ENCODE peak calls at places on chromosomes 12 and 14, in four cellular contexts. W, Z, P and M are unnamed samples.

GRCh38 chr14:105058521-105059034 is 6.7 kb downstream of the GPR132 start:
- DNase-seq in W (no peak), Z (no peak), P (no peak), M (no peak)

GRCh38 chr12:110941391-110941790 is 21.0 kb upstream of the MYL2 start:
- DNase-seq in W (no peak), Z (no peak), P (no peak), M (peak)

GRCh38 chr12:59972941-59973340 is 377.1 kb downstream of the SLC16A7 start:
- DNase-seq in W (no peak), Z (no peak), P (no peak), M (no peak)

GRCh38 chr12:112904571-112904970 is 2.2 kb upstream of the OAS1 start:
- DNase-seq in W (no peak), Z (no peak), P (no peak), M (no peak)

GRCh38 chr14:104223101-104223809 is 84.9 kb downstream of the KIF26A start:
- DNase-seq in W (no peak), Z (no peak), P (no peak), M (no peak)

GRCh38 chr12:13238204-13238603 is 41.7 kb downstream of the EMP1 start:
- DNase-seq in W (no peak), Z (no peak), P (no peak), M (no peak)

GRCh38 chr14:73744175-73744867 is 30.1 kb upstream of the PNMA1 start:
- DNase-seq in W (no peak), Z (no peak), P (no peak), M (no peak)

GRCh38 chr12:105843989-105844768 is 294.6 kb downstream of the NUAK1 start:
- DNase-seq in W (no peak), Z (no peak), P (peak), M (no peak)

GRCh38 chr12:127060310-127060847 is 1206.6 kb upstream of the TMEM132C start:
- DNase-seq in W (no peak), Z (no peak), P (no peak), M (no peak)

GRCh38 chr12:62930546-62931425 is 4.2 kb downstream of the PPM1H start:
- DNase-seq in W (no peak), Z (no peak), P (no peak), M (no peak)

GRCh38 chr14:63857467-63858030 is 4.7 kb downstream of the SYNE2 start:
- DNase-seq in W (no peak), Z (no peak), P (no peak), M (no peak)

GRCh38 chr12:95205685-95206084 is 11.6 kb downstream of the FGD6 start:
- DNase-seq in W (peak), Z (peak), P (no peak), M (no peak)

GRCh38 chr12:115437061-115437567 is 753.1 kb upstream of the TBX3 start:
- DNase-seq in W (no peak), Z (peak), P (peak), M (no peak)

GRCh38 chr14:103607039-103607668 is 21.9 kb upstream of the KLC1 start:
- DNase-seq in W (peak), Z (peak), P (peak), M (peak)

GRCh38 chr12:116236148-116236731 is 41.3 kb downstream of the MED13L start:
- DNase-seq in W (peak), Z (peak), P (no peak), M (no peak)

GRCh38 chr12:107448198-107448597 is 237.4 kb upstream of the PWP1 start:
- DNase-seq in W (no peak), Z (peak), P (no peak), M (no peak)

GRCh38 chr14:29548948-29549370 is 378.7 kb downstream of the PRKD1 start:
- DNase-seq in W (no peak), Z (peak), P (no peak), M (no peak)

GRCh38 chr14:86221755-86222154 is 691.8 kb downstream of the FLRT2 start:
- DNase-seq in W (no peak), Z (no peak), P (no peak), M (no peak)

GRCh38 chr12:78562358-78563205 is 302.0 kb upstream of the SYT1 start:
- DNase-seq in W (no peak), Z (peak), P (no peak), M (no peak)

GRCh38 chr12:34393086-34393820 is 371.0 kb downstream of the ALG10 start:
- DNase-seq in W (no peak), Z (no peak), P (peak), M (peak)

GRCh38 chr12:15728118-15728598 is 61.0 kb downstream of the EPS8 start:
- DNase-seq in W (no peak), Z (no peak), P (no peak), M (no peak)

GRCh38 chr12:68036642-68037041 is 47.4 kb downstream of the IFNG-AS1 start:
- DNase-seq in W (no peak), Z (no peak), P (no peak), M (no peak)

GRCh38 chr14:65937804-65938316 is 525.3 kb downstream of the FUT8 start:
- DNase-seq in W (no peak), Z (no peak), P (no peak), M (no peak)

GRCh38 chr14:65941091-65941490 is 528.6 kb downstream of the FUT8 start:
- DNase-seq in W (no peak), Z (no peak), P (no peak), M (no peak)

GRCh38 chr14:65938738-65939137 is 526.2 kb downstream of the FUT8 start:
- DNase-seq in W (no peak), Z (no peak), P (no peak), M (no peak)

GRCh38 chr14:65939184-65939583 is 526.7 kb downstream of the FUT8 start:
- DNase-seq in W (no peak), Z (no peak), P (no peak), M (no peak)

DNA sequence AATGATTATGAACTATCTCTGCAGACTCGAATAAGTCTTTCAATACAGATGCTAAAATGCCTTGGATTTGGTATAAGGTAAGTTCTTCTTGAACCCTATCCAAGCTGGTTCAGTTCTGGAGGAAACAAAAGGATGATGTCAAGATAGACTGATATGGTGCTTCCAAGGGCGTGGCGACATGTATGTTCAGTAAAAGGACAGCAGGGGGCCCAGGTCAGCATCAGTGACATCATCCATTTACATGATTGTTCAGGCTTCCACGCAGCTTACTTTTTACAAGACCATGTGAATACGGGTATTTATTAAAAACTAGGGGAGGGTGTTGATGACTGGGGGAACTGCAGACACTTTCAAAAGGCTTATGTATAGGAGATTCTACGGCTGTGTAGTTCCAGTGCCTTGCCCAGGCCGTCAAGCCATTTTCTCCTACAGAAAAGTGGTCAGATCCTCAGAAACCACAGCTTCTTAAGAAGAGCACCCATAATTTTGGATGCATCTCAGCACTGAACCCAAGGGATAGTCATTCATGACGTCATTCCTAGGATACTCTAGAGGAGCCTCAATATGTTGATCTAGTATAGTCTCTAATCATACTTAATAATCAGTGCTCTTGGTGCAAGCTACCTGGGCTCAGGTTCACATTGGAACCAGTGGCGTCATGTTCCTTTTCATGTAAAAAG is 527.7 kb downstream of the FUT8 start:
- DNase-seq in W (no peak), Z (peak), P (no peak), M (no peak)
- TF ChIP-seq CTCF in W (no peak), Z (peak), P (no peak), M (no peak)

GRCh38 chr14:22131749-22132476 is 457.1 kb downstream of the DAD1 start:
- DNase-seq in W (no peak), Z (peak), P (no peak), M (no peak)
- TF ChIP-seq CTCF in W (no peak), Z (peak), P (no peak), M (peak)

GRCh38 chr12:69130064-69130463 is 109.3 kb upstream of the CPSF6 start:
- DNase-seq in W (no peak), Z (no peak), P (peak), M (no peak)
- TF ChIP-seq CTCF in W (no peak), Z (no peak), P (no peak), M (no peak)

GRCh38 chr12:1502856-1503255 is 91.5 kb downstream of the FBXL14 start:
- DNase-seq in W (no peak), Z (no peak), P (no peak), M (no peak)
- TF ChIP-seq CTCF in W (no peak), Z (no peak), P (no peak), M (no peak)

DNA sequence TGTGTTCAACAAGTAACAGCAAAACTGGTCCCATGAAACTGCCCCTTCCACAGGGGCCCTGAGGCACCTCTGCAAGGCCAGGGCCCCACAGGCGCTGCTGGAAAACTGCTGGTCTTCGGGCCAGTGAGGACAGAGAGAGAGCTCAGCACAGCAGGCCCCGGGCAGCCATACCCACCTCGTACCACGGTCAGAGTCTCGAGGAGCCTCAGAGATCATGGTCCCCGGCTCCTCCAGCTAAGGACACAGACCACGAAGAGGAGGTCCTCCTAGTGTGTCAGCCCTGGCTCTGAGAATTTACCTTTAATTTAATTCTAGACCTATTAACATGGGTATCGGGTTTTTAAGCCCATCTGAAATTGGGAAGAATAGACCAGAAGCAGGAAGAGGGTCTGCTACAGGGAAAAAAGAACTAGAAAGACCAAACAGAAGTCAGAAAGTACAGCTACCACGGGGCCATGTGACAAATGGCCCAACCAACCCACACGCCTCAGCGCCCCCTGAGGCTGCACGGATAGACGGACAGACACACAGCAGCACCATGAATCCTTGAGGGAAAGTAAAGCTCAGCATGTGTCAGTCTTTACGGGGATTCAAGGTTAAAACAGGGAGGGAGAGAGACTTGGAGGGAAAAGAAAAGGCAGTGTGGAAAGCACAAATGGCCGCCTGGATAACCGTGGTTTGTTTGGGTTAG is 22.9 kb downstream of the ANKRD9 start:
- DNase-seq in W (no peak), Z (no peak), P (no peak), M (no peak)
- TF ChIP-seq CTCF in W (no peak), Z (no peak), P (no peak), M (no peak)

GRCh38 chr12:125068391-125068790 is 3.2 kb downstream of the AACS start:
- DNase-seq in W (no peak), Z (no peak), P (no peak), M (no peak)

GRCh38 chr12:125061229-125061628 is 4.0 kb upstream of the AACS start:
- DNase-seq in W (no peak), Z (no peak), P (no peak), M (no peak)

GRCh38 chr12:125065753-125066570 is 727 bp downstream of the AACS start:
- DNase-seq in W (no peak), Z (no peak), P (no peak), M (no peak)

GRCh38 chr12:125064492-125064891 is 743 bp upstream of the AACS start:
- DNase-seq in W (no peak), Z (no peak), P (no peak), M (no peak)

DNA sequence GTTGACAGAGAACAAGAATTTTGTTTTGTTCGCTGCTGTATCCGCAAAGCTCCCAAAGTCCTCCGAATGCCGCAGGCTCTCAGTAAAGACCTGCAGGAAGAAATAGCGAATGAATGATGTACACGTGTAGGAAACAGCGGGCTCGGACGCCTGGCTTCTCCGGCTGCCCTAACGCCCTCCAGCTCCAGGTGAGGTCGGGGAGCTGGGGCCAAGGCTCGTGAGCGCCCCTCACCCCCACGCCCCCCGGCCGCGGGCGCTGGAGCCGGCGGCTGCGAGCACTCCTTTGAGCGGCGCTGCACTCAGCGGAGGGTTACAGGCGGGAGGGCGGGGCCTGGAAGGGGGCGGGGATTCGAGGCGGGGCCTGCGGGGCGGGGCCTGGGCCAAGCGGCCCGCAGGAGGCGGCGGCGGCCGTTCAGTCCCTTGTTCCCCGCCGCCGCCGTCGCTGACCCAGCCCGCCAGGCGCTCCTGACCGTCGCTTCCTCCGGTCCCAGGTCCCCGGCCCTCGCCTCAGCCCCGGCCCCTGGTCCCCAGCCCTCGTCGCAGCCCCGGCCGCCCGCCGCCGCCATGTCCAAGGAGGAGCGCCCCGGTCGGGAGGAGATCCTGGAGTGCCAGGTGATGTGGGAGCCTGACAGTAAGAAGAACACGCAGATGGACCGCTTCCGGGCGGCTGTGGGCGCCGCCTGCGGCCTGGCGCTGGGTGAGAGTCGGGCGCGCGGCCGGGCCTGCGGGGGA is at the start of gene AACS:
- DNase-seq in W (peak), Z (peak), P (no peak), M (peak)
- TF ChIP-seq CTCF in W (no peak), Z (no peak), P (no peak), M (no peak)

GRCh38 chr12:117629454-117629853 is 268.0 kb upstream of the NOS1 start:
- DNase-seq in W (no peak), Z (no peak), P (no peak), M (no peak)
- TF ChIP-seq CTCF in W (no peak), Z (no peak), P (no peak), M (no peak)

GRCh38 chr12:47742253-47742825 is 16.3 kb downstream of the RAPGEF3 start:
- DNase-seq in W (no peak), Z (peak), P (no peak), M (no peak)

GRCh38 chr12:47739959-47740358 is 14.7 kb upstream of the ENDOU start:
- DNase-seq in W (no peak), Z (peak), P (no peak), M (no peak)

GRCh38 chr12:47739297-47739696 is 14.0 kb upstream of the ENDOU start:
- DNase-seq in W (no peak), Z (no peak), P (no peak), M (no peak)

GRCh38 chr12:47741340-47741703 is 16.0 kb upstream of the ENDOU start:
- DNase-seq in W (peak), Z (peak), P (no peak), M (peak)

GRCh38 chr12:47740536-47741339 is 15.4 kb upstream of the ENDOU start:
- DNase-seq in W (no peak), Z (peak), P (no peak), M (no peak)
- TF ChIP-seq CTCF in W (no peak), Z (no peak), P (no peak), M (no peak)